ENCODE peak calls at places on chromosome 1, in ten cellular contexts. M is right cardiac atrium; P is pulmonary artery endothelial cell; K is frontal cortex; A is RPMI7951; R is central memory CD4-positive, alpha-beta T cell; L is neural progenitor cell; N is HT1080; U is activated naive CD4-positive, alpha-beta T cell; J is left kidney. I is an unnamed sample.

GRCh38 chr1:151984313-151984956 is 9.2 kb downstream of the S100A10 start:
- DNase-seq in M (no peak), P (no peak), K (no peak), A (peak), R (no peak), L (no peak), N (peak), U (no peak), J (no peak), I (peak)

GRCh38 chr1:42319871-42320484 is 15.1 kb downstream of the FOXJ3 start:
- DNase-seq in M (no peak), P (no peak), K (no peak), A (no peak), R (peak), L (no peak), N (no peak), U (no peak), J (no peak), I (peak)

GRCh38 chr1:183027791-183028190 is 4.6 kb downstream of the LAMC1 start:
- DNase-seq in M (no peak), P (no peak), K (no peak), A (no peak), R (no peak), L (no peak), N (no peak), U (no peak), J (no peak), I (no peak)

GRCh38 chr1:148362930-148363810 is 119.9 kb downstream of the PPIAL4G start:
- DNase-seq in M (no peak), P (no peak), K (no peak), A (no peak), R (no peak), L (no peak), N (peak), U (no peak), J (no peak), I (no peak)

GRCh38 chr1:26537951-26538352 is 8.4 kb downstream of the RPS6KA1 start:
- DNase-seq in M (no peak), P (no peak), K (peak), A (peak), R (no peak), L (peak), N (peak), U (no peak), J (peak), I (peak)

GRCh38 chr1:226737819-226738420 is 1.2 kb downstream of the ITPKB start:
- DNase-seq in M (peak), P (no peak), K (peak), A (peak), R (no peak), L (peak), N (peak), U (no peak), J (peak), I (no peak)

GRCh38 chr1:221227460-221227859 is 348.2 kb downstream of the HLX start:
- DNase-seq in M (no peak), P (no peak), K (no peak), A (no peak), R (no peak), L (no peak), N (no peak), U (no peak), J (no peak), I (no peak)

GRCh38 chr1:244097523-244098390 is 46.7 kb downstream of the ZBTB18 start:
- DNase-seq in M (no peak), P (no peak), K (no peak), A (peak), R (no peak), L (no peak), N (no peak), U (no peak), J (no peak), I (no peak)

GRCh38 chr1:94988356-94988755 is 61.4 kb upstream of the CNN3 start:
- DNase-seq in M (no peak), P (no peak), K (no peak), A (no peak), R (no peak), L (no peak), N (peak), U (no peak), J (no peak), I (no peak)

GRCh38 chr1:28955930-28956552 is 41.7 kb downstream of the EPB41 start:
- DNase-seq in M (no peak), P (no peak), K (no peak), A (peak), R (no peak), L (peak), N (peak), U (no peak), J (no peak), I (peak)

GRCh38 chr1:193013005-193013404 is 46.2 kb downstream of the UCHL5 start:
- DNase-seq in M (no peak), P (no peak), K (no peak), A (no peak), R (no peak), L (no peak), N (no peak), U (no peak), J (no peak), I (peak)

GRCh38 chr1:200894712-200895447 is at the start of gene INAVA:
- DNase-seq in M (no peak), P (no peak), K (no peak), A (no peak), R (no peak), L (no peak), N (no peak), U (no peak), J (peak), I (no peak)

GRCh38 chr1:47325530-47325929 is 8.1 kb upstream of the CMPK1 start:
- DNase-seq in M (no peak), P (no peak), K (no peak), A (no peak), R (no peak), L (no peak), N (peak), U (no peak), J (no peak), I (no peak)

GRCh38 chr1:212147581-212148033 is 112.1 kb downstream of the DTL start:
- DNase-seq in M (no peak), P (no peak), K (no peak), A (no peak), R (no peak), L (peak), N (no peak), U (no peak), J (peak), I (no peak)

GRCh38 chr1:56029329-56030003 is 549.9 kb downstream of the PLPP3 start:
- DNase-seq in M (no peak), P (no peak), K (no peak), A (no peak), R (no peak), L (no peak), N (peak), U (no peak), J (peak), I (no peak)

I was measured in MV-4-11.